ENCODE peak calls at places on chromosome 14, in six cellular contexts. D is HFFc6, K is suprapubic skin, H is mucosa of descending colon, V is heart left ventricle, A is RWPE2. L is an unnamed sample.

GRCh38 chr14:47674546-47675238 is 713 bp downstream of the MDGA2 start:
- DNase-seq in V (no peak), K (no peak), A (no peak), H (no peak), D (no peak), L (peak; percentile 57)

GRCh38 chr14:103898711-103899110 is 29.5 kb upstream of the TDRD9 start:
- DNase-seq in A (no peak), H (peak; percentile 66), D (no peak), V (no peak), K (no peak), L (no peak)

GRCh38 chr14:31194661-31195060 is 12.9 kb downstream of the HECTD1 start:
- DNase-seq in D (no peak), V (no peak), H (no peak), K (no peak), A (no peak), L (no peak)

GRCh38 chr14:67187210-67187609 is 2.0 kb upstream of the GARIN2 start:
- DNase-seq in A (no peak), D (peak; percentile 84), H (no peak), K (no peak), V (no peak), L (no peak)

GRCh38 chr14:79708991-79709390 is 502.3 kb downstream of the DIO2 start:
- DNase-seq in V (no peak), K (no peak), A (no peak), D (no peak), H (no peak), L (no peak)

GRCh38 chr14:59632381-59632780 is 55.8 kb upstream of the CCDC175 start:
- DNase-seq in H (peak; percentile 45), A (no peak), D (no peak), V (no peak), K (no peak), L (no peak)

GRCh38 chr14:99393059-99393655 is 87.5 kb downstream of the SETD3 start:
- DNase-seq in V (no peak), D (no peak), A (no peak), H (peak; percentile 74), K (no peak), L (no peak)

GRCh38 chr14:100610511-100611217 is 23.4 kb upstream of the BEGAIN start:
- DNase-seq in K (peak; percentile 35), D (peak; percentile 3), V (no peak), A (peak; percentile 63), H (peak; percentile 55), L (peak; percentile 65)

GRCh38 chr14:97290977-97291376 is 493.8 kb downstream of the VRK1 start:
- DNase-seq in A (no peak), D (no peak), K (no peak), V (no peak), H (no peak), L (no peak)

GRCh38 chr14:75982724-75983358 is 1.0 kb upstream of the TGFB3 start:
- DNase-seq in D (peak; percentile 11), A (no peak), V (peak; percentile 80), K (peak; percentile 88), H (no peak), L (no peak)

GRCh38 chr14:66624319-66624937 is 116.5 kb downstream of the GPHN start:
- DNase-seq in D (peak; percentile 62), H (peak; percentile 42), K (no peak), A (no peak), V (peak; percentile 44), L (no peak)

GRCh38 chr14:70602254-70602653 is 1.8 kb upstream of the MED6 start:
- DNase-seq in V (no peak), A (no peak), D (no peak), H (no peak), K (no peak), L (no peak)

GRCh38 chr14:33800735-33801163 is 150.1 kb downstream of the EGLN3 start:
- DNase-seq in V (no peak), K (no peak), D (no peak), A (no peak), H (no peak), L (peak; percentile 92)

GRCh38 chr14:90288646-90289355 is 32.4 kb downstream of the PSMC1 start:
- DNase-seq in V (peak; percentile 30), A (no peak), H (no peak), K (no peak), D (no peak), L (no peak)

GRCh38 chr14:65231286-65231980 is 129.1 kb upstream of the MAX start:
- DNase-seq in K (peak; percentile 4), A (no peak), V (no peak), H (no peak), D (no peak), L (no peak)

GRCh38 chr14:103522649-103523582 is at the start of gene CKB:
- DNase-seq in V (peak; percentile 61), H (peak; percentile 87), A (no peak), D (no peak), K (peak; percentile 81), L (no peak)

GRCh38 chr14:105602799-105603763 is 76.7 kb downstream of the TMEM121 start:
- DNase-seq in D (no peak), K (peak; percentile 40), V (no peak), H (no peak), A (no peak), L (peak; percentile 67)

GRCh38 chr14:52067873-52068740 is 752 bp downstream of the NID2 start:
- DNase-seq in H (peak; percentile 59), D (no peak), A (no peak), V (peak; percentile 49), K (peak; percentile 74), L (no peak)

GRCh38 chr14:64942531-64943111 is at the start of gene GPX2:
- DNase-seq in V (no peak), H (peak; percentile 90), A (no peak), D (no peak), K (no peak), L (no peak)

GRCh38 chr14:65052832-65053231 is 49.5 kb downstream of the MAX start:
- DNase-seq in H (no peak), D (no peak), V (no peak), K (no peak), A (no peak), L (no peak)

GRCh38 chr14:59395672-59396071 is 69.5 kb downstream of the GPR135 start:
- DNase-seq in K (no peak), H (no peak), A (no peak), D (no peak), V (no peak), L (no peak)

GRCh38 chr14:36820901-36821300 is 159.2 kb downstream of the PAX9 start:
- DNase-seq in V (no peak), K (no peak), D (no peak), A (no peak), H (no peak), L (no peak)

GRCh38 chr14:65179918-65180724 is 77.8 kb upstream of the MAX start:
- DNase-seq in K (peak; percentile 81), H (no peak), A (peak; percentile 85), V (peak; percentile 28), D (peak; percentile 88), L (no peak)

GRCh38 chr14:81164167-81164774 is 56.5 kb downstream of the GTF2A1 start:
- DNase-seq in V (peak; percentile 26), D (peak; percentile 85), K (no peak), H (peak; percentile 24), A (no peak), L (no peak)

GRCh38 chr14:95449131-95449530 is 67.3 kb downstream of the SYNE3 start:
- DNase-seq in H (no peak), A (no peak), D (no peak), K (no peak), V (no peak), L (no peak)

GRCh38 chr14:95453713-95453980 is 62.8 kb downstream of the SYNE3 start:
- DNase-seq in V (no peak), D (no peak), K (no peak), A (no peak), H (no peak), L (no peak)

GRCh38 chr14:95455246-95455645 is 61.2 kb downstream of the SYNE3 start:
- DNase-seq in V (no peak), A (no peak), K (no peak), D (no peak), H (no peak), L (no peak)

GRCh38 chr14:95452890-95453712 is 63.3 kb downstream of the SYNE3 start:
- DNase-seq in D (no peak), K (no peak), H (no peak), V (no peak), A (no peak), L (no peak)

DNA sequence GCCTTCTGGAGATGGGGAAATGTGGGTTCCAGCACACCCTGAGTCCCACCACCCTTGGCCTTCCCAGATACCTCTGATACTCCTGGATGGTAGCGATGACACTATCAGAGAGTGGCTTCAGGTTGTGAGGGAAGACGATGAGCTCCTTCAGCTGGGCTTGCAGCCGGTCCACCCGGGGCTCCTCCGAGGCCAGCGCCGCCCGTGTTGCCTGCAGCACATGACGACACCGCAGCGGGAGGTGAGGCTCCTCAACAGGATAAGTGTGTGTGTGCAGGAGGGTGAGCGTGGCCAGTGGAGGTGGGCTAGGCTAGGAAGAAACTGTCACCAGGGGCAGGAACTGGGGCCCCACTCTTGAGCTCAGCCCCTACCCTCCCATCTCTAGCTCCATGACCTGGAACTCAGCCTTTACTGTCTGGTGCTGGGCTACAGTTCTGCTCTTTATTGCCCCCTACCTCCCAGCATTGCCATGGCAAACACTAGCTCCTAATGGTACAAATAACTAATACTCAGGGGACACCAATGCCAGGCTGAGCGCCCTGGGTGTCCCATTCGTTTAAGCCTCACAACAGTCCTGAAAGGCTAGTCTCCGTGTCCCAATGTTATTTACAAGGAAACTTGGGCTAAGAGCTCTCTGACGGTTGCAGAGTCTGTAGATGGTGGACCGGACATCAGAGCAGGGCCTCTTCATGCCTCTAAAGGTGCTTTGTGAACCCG is 64.1 kb downstream of the SYNE3 start:
- DNase-seq in H (no peak), K (no peak), A (no peak), D (no peak), V (no peak), L (no peak)
- TF ChIP-seq CTCF in H (no peak), K (no peak), A (peak; percentile 41), D (peak; percentile 69), V (no peak), L (peak; percentile 68)

GRCh38 chr14:61561657-61562276 is 133.5 kb upstream of the HIF1A start:
- DNase-seq in A (peak; percentile 98), D (peak; percentile 94), V (peak; percentile 78), H (peak; percentile 71), K (peak; percentile 84), L (no peak)
- TF ChIP-seq CTCF in A (no peak), D (no peak), V (no peak), H (no peak), K (no peak), L (no peak)

GRCh38 chr14:69064596-69064995 is 85.5 kb upstream of the ACTN1 start:
- DNase-seq in D (no peak), H (no peak), A (no peak), V (no peak), K (no peak), L (no peak)

GRCh38 chr14:69055973-69056372 is 76.9 kb upstream of the ACTN1 start:
- DNase-seq in V (no peak), D (no peak), H (no peak), A (no peak), K (no peak), L (no peak)

GRCh38 chr14:69056389-69056788 is 77.3 kb upstream of the ACTN1 start:
- DNase-seq in V (no peak), K (no peak), A (no peak), H (no peak), D (peak; percentile 51), L (no peak)

GRCh38 chr14:69055125-69055524 is 76.0 kb upstream of the ACTN1 start:
- DNase-seq in D (peak; percentile 62), A (no peak), V (no peak), K (no peak), H (no peak), L (no peak)

GRCh38 chr14:69059658-69060648 is 80.9 kb upstream of the ACTN1 start:
- DNase-seq in V (no peak), H (no peak), D (peak; percentile 98), K (no peak), A (no peak), L (no peak)
- TF ChIP-seq CTCF in V (peak; percentile 16), H (no peak), D (peak; percentile 54), K (no peak), A (no peak), L (peak; percentile 29)

GRCh38 chr14:93105362-93105761 is 10.4 kb downstream of the ITPK1 start:
- DNase-seq in K (no peak), A (no peak), V (no peak), D (no peak), H (peak; percentile 40), L (no peak)
- TF ChIP-seq CTCF in K (no peak), A (no peak), V (no peak), D (no peak), H (no peak), L (no peak)